ENCODE peak calls at places on chromosome 18, in ten cellular contexts. One of them, this sample, is unnamed.

GRCh38 chr18:3721771-3722661 is 272.0 kb downstream of the TGIF1 start:
- DNase-seq in kidney: no peak
- DNase-seq in ascending aorta: no peak
- DNase-seq in omental fat pad: no peak
- DNase-seq in GM12864: no peak
- DNase-seq in IMR-90: no peak
- DNase-seq in OCI-LY7: no peak
- DNase-seq in foreskin keratinocyte: no peak
- DNase-seq in thyroid gland: no peak
- DNase-seq in fibroblast of the aortic adventitia: no peak
- DNase-seq in this sample: no peak

GRCh38 chr18:42929857-42930256 is 185.6 kb downstream of the RIT2 start:
- DNase-seq in IMR-90: no peak
- DNase-seq in foreskin keratinocyte: no peak
- DNase-seq in ascending aorta: no peak
- DNase-seq in fibroblast of the aortic adventitia: peak
- DNase-seq in omental fat pad: no peak
- DNase-seq in OCI-LY7: no peak
- DNase-seq in GM12864: no peak
- DNase-seq in kidney: no peak
- DNase-seq in thyroid gland: no peak
- DNase-seq in this sample: peak

GRCh38 chr18:7479756-7480155 is 87.4 kb upstream of the PTPRM start:
- DNase-seq in kidney: no peak
- DNase-seq in GM12864: no peak
- DNase-seq in omental fat pad: no peak
- DNase-seq in foreskin keratinocyte: no peak
- DNase-seq in thyroid gland: no peak
- DNase-seq in fibroblast of the aortic adventitia: no peak
- DNase-seq in ascending aorta: no peak
- DNase-seq in OCI-LY7: no peak
- DNase-seq in IMR-90: no peak
- DNase-seq in this sample: peak

GRCh38 chr18:45588284-45588683 is 27.0 kb upstream of the SLC14A2 start:
- DNase-seq in thyroid gland: no peak
- DNase-seq in kidney: no peak
- DNase-seq in omental fat pad: no peak
- DNase-seq in IMR-90: peak
- DNase-seq in foreskin keratinocyte: no peak
- DNase-seq in fibroblast of the aortic adventitia: peak
- DNase-seq in GM12864: no peak
- DNase-seq in ascending aorta: no peak
- DNase-seq in OCI-LY7: no peak
- DNase-seq in this sample: no peak

GRCh38 chr18:60003610-60004185 is 103.9 kb downstream of the PMAIP1 start:
- DNase-seq in OCI-LY7: no peak
- DNase-seq in fibroblast of the aortic adventitia: no peak
- DNase-seq in ascending aorta: no peak
- DNase-seq in omental fat pad: no peak
- DNase-seq in GM12864: no peak
- DNase-seq in thyroid gland: no peak
- DNase-seq in kidney: no peak
- DNase-seq in foreskin keratinocyte: no peak
- DNase-seq in IMR-90: no peak
- DNase-seq in this sample: no peak

GRCh38 chr18:58557013-58557435 is 71.9 kb downstream of the ALPK2 start:
- DNase-seq in foreskin keratinocyte: no peak
- DNase-seq in fibroblast of the aortic adventitia: no peak
- DNase-seq in IMR-90: no peak
- DNase-seq in OCI-LY7: peak
- DNase-seq in kidney: no peak
- DNase-seq in GM12864: no peak
- DNase-seq in omental fat pad: no peak
- DNase-seq in ascending aorta: no peak
- DNase-seq in thyroid gland: peak
- DNase-seq in this sample: no peak

GRCh38 chr18:47334966-47335365 is 83.5 kb upstream of the SKOR2 start:
- DNase-seq in fibroblast of the aortic adventitia: no peak
- DNase-seq in kidney: no peak
- DNase-seq in IMR-90: no peak
- DNase-seq in thyroid gland: no peak
- DNase-seq in ascending aorta: no peak
- DNase-seq in foreskin keratinocyte: no peak
- DNase-seq in GM12864: no peak
- DNase-seq in OCI-LY7: no peak
- DNase-seq in omental fat pad: no peak
- DNase-seq in this sample: no peak

GRCh38 chr18:32956591-32957310 is 183.9 kb upstream of the KLHL14 start:
- DNase-seq in fibroblast of the aortic adventitia: peak
- DNase-seq in ascending aorta: no peak
- DNase-seq in GM12864: no peak
- DNase-seq in thyroid gland: peak
- DNase-seq in omental fat pad: no peak
- DNase-seq in kidney: no peak
- DNase-seq in foreskin keratinocyte: no peak
- DNase-seq in OCI-LY7: peak
- DNase-seq in IMR-90: peak
- DNase-seq in this sample: peak

GRCh38 chr18:48904086-48904485 is 46.7 kb downstream of the SMAD7 start:
- DNase-seq in IMR-90: peak
- DNase-seq in ascending aorta: peak
- DNase-seq in foreskin keratinocyte: no peak
- DNase-seq in GM12864: no peak
- DNase-seq in kidney: no peak
- DNase-seq in fibroblast of the aortic adventitia: no peak
- DNase-seq in OCI-LY7: no peak
- DNase-seq in thyroid gland: no peak
- DNase-seq in omental fat pad: no peak
- DNase-seq in this sample: peak

GRCh38 chr18:76386886-76387285 is 108.2 kb downstream of the ZNF516 start:
- DNase-seq in thyroid gland: no peak
- DNase-seq in omental fat pad: no peak
- DNase-seq in ascending aorta: peak
- DNase-seq in GM12864: no peak
- DNase-seq in IMR-90: no peak
- DNase-seq in fibroblast of the aortic adventitia: no peak
- DNase-seq in kidney: no peak
- DNase-seq in foreskin keratinocyte: no peak
- DNase-seq in OCI-LY7: no peak
- DNase-seq in this sample: no peak

GRCh38 chr18:48555465-48555995 is 16.7 kb downstream of the CTIF start:
- DNase-seq in OCI-LY7: no peak
- DNase-seq in foreskin keratinocyte: no peak
- DNase-seq in thyroid gland: no peak
- DNase-seq in ascending aorta: no peak
- DNase-seq in IMR-90: no peak
- DNase-seq in fibroblast of the aortic adventitia: no peak
- DNase-seq in GM12864: no peak
- DNase-seq in omental fat pad: no peak
- DNase-seq in kidney: no peak
- DNase-seq in this sample: no peak

GRCh38 chr18:9825571-9826073 is 60.2 kb upstream of the TXNDC2 start:
- DNase-seq in IMR-90: peak
- DNase-seq in foreskin keratinocyte: peak
- DNase-seq in kidney: no peak
- DNase-seq in fibroblast of the aortic adventitia: peak
- DNase-seq in ascending aorta: no peak
- DNase-seq in omental fat pad: no peak
- DNase-seq in OCI-LY7: peak
- DNase-seq in thyroid gland: peak
- DNase-seq in GM12864: no peak
- DNase-seq in this sample: peak

GRCh38 chr18:49628993-49629795 is 67.3 kb downstream of the LIPG start:
- DNase-seq in omental fat pad: no peak
- DNase-seq in ascending aorta: no peak
- DNase-seq in OCI-LY7: no peak
- DNase-seq in fibroblast of the aortic adventitia: peak
- DNase-seq in thyroid gland: peak
- DNase-seq in kidney: peak
- DNase-seq in GM12864: no peak
- DNase-seq in foreskin keratinocyte: no peak
- DNase-seq in IMR-90: no peak
- DNase-seq in this sample: no peak

GRCh38 chr18:11658989-11659388 is 30.1 kb upstream of the GNAL start:
- DNase-seq in GM12864: no peak
- DNase-seq in fibroblast of the aortic adventitia: no peak
- DNase-seq in omental fat pad: no peak
- DNase-seq in foreskin keratinocyte: peak
- DNase-seq in thyroid gland: no peak
- DNase-seq in ascending aorta: no peak
- DNase-seq in kidney: no peak
- DNase-seq in OCI-LY7: no peak
- DNase-seq in IMR-90: no peak
- DNase-seq in this sample: peak

GRCh38 chr18:45519881-45520280 is 95.4 kb upstream of the SLC14A2 start:
- DNase-seq in GM12864: no peak
- DNase-seq in OCI-LY7: no peak
- DNase-seq in kidney: no peak
- DNase-seq in thyroid gland: no peak
- DNase-seq in foreskin keratinocyte: no peak
- DNase-seq in fibroblast of the aortic adventitia: peak
- DNase-seq in ascending aorta: no peak
- DNase-seq in omental fat pad: no peak
- DNase-seq in IMR-90: peak
- DNase-seq in this sample: no peak

GRCh38 chr18:42675810-42676209 is 439.7 kb downstream of the RIT2 start:
- DNase-seq in GM12864: no peak
- DNase-seq in foreskin keratinocyte: no peak
- DNase-seq in thyroid gland: no peak
- DNase-seq in OCI-LY7: no peak
- DNase-seq in omental fat pad: no peak
- DNase-seq in fibroblast of the aortic adventitia: no peak
- DNase-seq in ascending aorta: no peak
- DNase-seq in kidney: no peak
- DNase-seq in IMR-90: no peak
- DNase-seq in this sample: no peak

GRCh38 chr18:65567372-65567771 is 183.4 kb upstream of the CDH7 start:
- DNase-seq in IMR-90: no peak
- DNase-seq in foreskin keratinocyte: peak
- DNase-seq in GM12864: no peak
- DNase-seq in fibroblast of the aortic adventitia: no peak
- DNase-seq in OCI-LY7: no peak
- DNase-seq in ascending aorta: no peak
- DNase-seq in omental fat pad: no peak
- DNase-seq in kidney: no peak
- DNase-seq in thyroid gland: no peak
- DNase-seq in this sample: peak
- TF ChIP-seq CTCF in IMR-90: no peak
- TF ChIP-seq CTCF in foreskin keratinocyte: peak
- TF ChIP-seq CTCF in GM12864: no peak
- TF ChIP-seq CTCF in fibroblast of the aortic adventitia: no peak
- TF ChIP-seq CTCF in OCI-LY7: peak
- TF ChIP-seq CTCF in ascending aorta: no peak
- TF ChIP-seq CTCF in omental fat pad: no peak
- TF ChIP-seq CTCF in kidney: no peak
- TF ChIP-seq CTCF in thyroid gland: no peak
- TF ChIP-seq CTCF in this sample: peak

DNA sequence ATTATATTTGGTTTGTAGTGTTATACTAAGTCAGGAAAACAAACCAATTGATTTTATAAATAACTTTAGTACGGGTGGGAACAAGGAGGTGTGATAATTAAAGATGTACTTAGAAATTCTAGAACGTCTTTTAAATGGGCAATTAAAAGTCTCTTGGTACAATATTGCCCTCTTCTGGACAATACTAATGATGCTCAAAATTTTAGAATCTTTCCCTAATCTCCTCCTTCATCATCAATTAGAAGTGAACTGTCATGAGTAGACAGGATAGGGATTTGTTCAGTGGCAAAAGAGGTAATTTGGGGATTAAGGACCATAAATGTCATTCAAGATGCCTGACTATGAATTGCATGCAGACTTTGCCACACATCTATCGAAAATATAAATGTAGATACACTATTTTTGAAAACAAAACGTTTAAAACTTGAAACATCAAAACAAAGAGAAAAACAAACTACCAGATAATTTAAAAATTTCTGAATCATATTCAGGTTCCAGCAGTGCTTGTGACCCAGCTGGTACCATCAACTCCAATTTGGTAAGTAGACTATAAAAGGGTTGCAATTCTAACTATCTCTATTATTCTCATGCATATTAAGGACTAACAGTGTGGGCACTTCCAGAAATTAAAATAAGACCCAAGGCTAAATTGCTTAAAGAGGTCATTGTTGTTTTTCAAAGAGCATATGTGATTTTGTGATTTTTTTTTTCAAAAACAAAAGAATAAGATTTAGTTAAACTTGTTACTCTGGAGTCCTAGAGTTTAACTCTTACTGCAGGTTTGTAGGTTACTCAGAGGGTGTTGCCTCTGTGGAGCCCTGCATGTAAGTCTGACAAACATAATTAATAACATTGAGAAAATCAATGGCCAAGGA is 123.5 kb downstream of the LAMA3 start:
- DNase-seq in omental fat pad: no peak
- DNase-seq in thyroid gland: no peak
- DNase-seq in GM12864: no peak
- DNase-seq in OCI-LY7: peak
- DNase-seq in IMR-90: peak
- DNase-seq in ascending aorta: no peak
- DNase-seq in kidney: no peak
- DNase-seq in foreskin keratinocyte: no peak
- DNase-seq in fibroblast of the aortic adventitia: peak
- DNase-seq in this sample: peak
- TF ChIP-seq CTCF in omental fat pad: no peak
- TF ChIP-seq CTCF in thyroid gland: peak
- TF ChIP-seq CTCF in GM12864: peak
- TF ChIP-seq CTCF in OCI-LY7: peak
- TF ChIP-seq CTCF in IMR-90: peak
- TF ChIP-seq CTCF in ascending aorta: peak
- TF ChIP-seq CTCF in kidney: no peak
- TF ChIP-seq CTCF in foreskin keratinocyte: peak
- TF ChIP-seq CTCF in fibroblast of the aortic adventitia: peak
- TF ChIP-seq CTCF in this sample: peak

GRCh38 chr18:74493689-74494088 is 2.5 kb upstream of the CNDP2 start:
- DNase-seq in ascending aorta: peak
- DNase-seq in thyroid gland: peak
- DNase-seq in GM12864: peak
- DNase-seq in kidney: no peak
- DNase-seq in OCI-LY7: peak
- DNase-seq in omental fat pad: no peak
- DNase-seq in IMR-90: peak
- DNase-seq in fibroblast of the aortic adventitia: peak
- DNase-seq in foreskin keratinocyte: no peak
- DNase-seq in this sample: peak
- TF ChIP-seq CTCF in ascending aorta: peak
- TF ChIP-seq CTCF in thyroid gland: peak
- TF ChIP-seq CTCF in GM12864: peak
- TF ChIP-seq CTCF in kidney: peak
- TF ChIP-seq CTCF in OCI-LY7: peak
- TF ChIP-seq CTCF in omental fat pad: no peak
- TF ChIP-seq CTCF in IMR-90: peak
- TF ChIP-seq CTCF in fibroblast of the aortic adventitia: peak
- TF ChIP-seq CTCF in foreskin keratinocyte: peak
- TF ChIP-seq CTCF in this sample: peak

DNA sequence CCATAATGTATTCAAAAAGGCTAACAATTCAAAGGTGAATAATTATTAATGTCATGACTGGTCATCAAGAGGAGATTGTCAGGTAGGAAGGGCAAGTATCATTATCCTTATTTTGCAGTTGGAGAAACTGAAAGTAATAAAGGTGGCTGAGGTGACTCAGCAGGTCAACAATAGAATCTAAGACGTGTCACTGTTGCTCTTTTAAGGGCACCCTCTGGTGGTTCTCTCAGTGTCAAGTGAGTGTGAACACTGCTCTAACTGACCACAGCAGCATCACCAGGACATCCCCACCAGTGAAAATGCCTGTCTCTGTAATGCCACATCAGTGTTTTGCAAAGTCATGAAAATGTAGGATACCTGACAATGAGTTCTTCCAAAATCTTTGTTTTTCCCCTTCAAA is 69.7 kb downstream of the DCC start:
- DNase-seq in IMR-90: no peak
- DNase-seq in thyroid gland: no peak
- DNase-seq in kidney: no peak
- DNase-seq in fibroblast of the aortic adventitia: no peak
- DNase-seq in ascending aorta: no peak
- DNase-seq in OCI-LY7: no peak
- DNase-seq in omental fat pad: no peak
- DNase-seq in foreskin keratinocyte: no peak
- DNase-seq in GM12864: no peak
- DNase-seq in this sample: peak
- TF ChIP-seq CTCF in IMR-90: no peak
- TF ChIP-seq CTCF in thyroid gland: no peak
- TF ChIP-seq CTCF in kidney: no peak
- TF ChIP-seq CTCF in fibroblast of the aortic adventitia: no peak
- TF ChIP-seq CTCF in ascending aorta: no peak
- TF ChIP-seq CTCF in OCI-LY7: no peak
- TF ChIP-seq CTCF in omental fat pad: no peak
- TF ChIP-seq CTCF in foreskin keratinocyte: no peak
- TF ChIP-seq CTCF in GM12864: no peak
- TF ChIP-seq CTCF in this sample: no peak